ENCODE peak calls at places on chromosomes 4 and X, in four cellular contexts. M, I, H and B are unnamed samples.

GRCh38 chr4:112514449-112515277 is 1.3 kb downstream of the NEUROG2 start:
- DNase-seq in M (no peak), H (no peak), I (peak), B (peak)

GRCh38 chrX:139759637-139760036 is 51.7 kb upstream of the MCF2 start:
- DNase-seq in H (no peak), M (no peak), I (peak), B (peak)

GRCh38 chr4:79284893-79285292 is 41.0 kb downstream of the NAA11 start:
- DNase-seq in M (no peak), I (no peak), H (no peak), B (no peak)

GRCh38 chr4:18981234-18981615 is 959.7 kb upstream of the LCORL start:
- DNase-seq in H (no peak), M (no peak), I (no peak), B (no peak)

GRCh38 chr4:89379541-89380035 is 72.0 kb upstream of the GPRIN3 start:
- DNase-seq in M (no peak), H (no peak), I (no peak), B (no peak)

GRCh38 chr4:53015681-53016080 is 153.6 kb downstream of the RASL11B start:
- DNase-seq in H (peak), I (peak), M (peak), B (peak)

GRCh38 chr4:111020961-111021360 is 398.1 kb upstream of the PITX2 start:
- DNase-seq in H (no peak), I (no peak), M (no peak), B (no peak)

GRCh38 chr4:187826725-187827124 is 168.8 kb upstream of the ZFP42 start:
- DNase-seq in I (no peak), H (no peak), M (no peak), B (no peak)

GRCh38 chrX:12974797-12975669 is at the start of gene TMSB4X:
- DNase-seq in I (peak), M (peak), H (no peak), B (peak)

GRCh38 chrX:9494806-9495205 is 29.9 kb downstream of the TBL1X start:
- DNase-seq in H (no peak), I (no peak), M (peak), B (no peak)

GRCh38 chrX:23954396-23954795 is 46.6 kb downstream of the CXorf58 start:
- DNase-seq in M (no peak), H (no peak), I (no peak), B (no peak)

GRCh38 chrX:72634321-72634720 is 61.7 kb upstream of the HDAC8 start:
- DNase-seq in H (no peak), M (no peak), I (no peak), B (no peak)

DNA sequence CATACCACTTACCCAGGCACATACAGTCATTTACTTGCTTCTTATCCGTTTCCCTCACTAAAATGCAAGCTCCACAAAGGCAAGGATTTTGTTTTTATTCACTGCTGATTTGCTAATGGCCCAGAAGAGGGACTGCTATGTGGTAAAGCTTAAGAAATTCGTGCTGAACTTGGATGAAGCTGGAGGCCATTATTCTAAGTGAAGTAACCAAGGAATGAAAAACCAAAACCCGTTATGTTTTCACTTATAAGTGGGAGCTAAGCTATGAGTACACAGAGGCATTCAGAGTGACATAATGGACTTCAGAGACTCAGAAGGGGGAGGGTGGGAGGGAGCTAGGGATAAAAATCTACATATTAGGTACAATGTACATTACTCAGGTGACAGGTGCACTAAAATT is 47.2 kb downstream of the RAB33B start:
- DNase-seq in H (no peak), I (no peak), M (no peak), B (no peak)
- TF ChIP-seq CTCF in H (no peak), I (no peak), M (no peak), B (no peak)

GRCh38 chr4:26719954-26720552 is 136.2 kb downstream of the TBC1D19 start:
- DNase-seq in H (no peak), M (no peak), I (no peak), B (no peak)
- TF ChIP-seq CTCF in H (peak), M (peak), I (peak), B (peak)

GRCh38 chr4:67549123-67549522 is 3.8 kb upstream of the CENPC start:
- DNase-seq in H (no peak), I (no peak), M (no peak), B (no peak)
- TF ChIP-seq CTCF in H (no peak), I (no peak), M (no peak), B (no peak)

DNA sequence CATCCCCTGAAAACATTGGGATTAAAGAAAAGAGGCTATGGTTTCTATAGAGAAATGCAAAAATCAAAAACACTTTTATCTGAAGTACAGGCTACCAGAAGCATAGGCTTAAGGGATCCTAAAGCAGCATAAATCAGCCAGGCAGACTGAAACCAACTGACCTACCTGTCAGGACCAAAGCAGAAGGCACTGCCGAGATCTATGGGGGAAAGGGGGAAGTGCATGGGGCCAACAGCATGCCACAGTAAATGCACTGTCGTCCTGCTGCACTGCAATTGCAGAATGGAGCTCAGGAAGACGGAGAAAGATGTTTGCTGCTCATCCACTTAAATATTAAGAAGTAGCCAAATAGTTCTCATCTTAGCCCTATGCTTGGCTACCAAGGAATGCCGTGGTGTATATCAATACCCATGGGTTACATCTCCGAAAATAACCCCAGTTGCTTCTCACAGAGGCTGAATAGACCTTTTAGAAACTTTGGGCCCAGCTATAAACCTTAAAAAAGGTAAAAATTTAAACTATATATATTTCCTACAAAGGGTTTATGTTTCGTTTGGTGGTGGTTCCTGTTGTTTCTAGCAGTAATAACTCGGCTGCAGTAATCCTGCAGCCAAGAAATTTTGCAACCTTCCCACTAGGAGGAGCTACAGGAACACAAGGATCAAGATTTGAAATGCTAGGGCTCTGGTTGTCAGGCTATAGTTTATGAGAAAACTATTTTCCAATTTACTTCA is 312.2 kb upstream of the DIAPH2 start:
- DNase-seq in I (peak), M (no peak), H (peak), B (peak)
- TF ChIP-seq CTCF in I (peak), M (peak), H (peak), B (peak)

DNA sequence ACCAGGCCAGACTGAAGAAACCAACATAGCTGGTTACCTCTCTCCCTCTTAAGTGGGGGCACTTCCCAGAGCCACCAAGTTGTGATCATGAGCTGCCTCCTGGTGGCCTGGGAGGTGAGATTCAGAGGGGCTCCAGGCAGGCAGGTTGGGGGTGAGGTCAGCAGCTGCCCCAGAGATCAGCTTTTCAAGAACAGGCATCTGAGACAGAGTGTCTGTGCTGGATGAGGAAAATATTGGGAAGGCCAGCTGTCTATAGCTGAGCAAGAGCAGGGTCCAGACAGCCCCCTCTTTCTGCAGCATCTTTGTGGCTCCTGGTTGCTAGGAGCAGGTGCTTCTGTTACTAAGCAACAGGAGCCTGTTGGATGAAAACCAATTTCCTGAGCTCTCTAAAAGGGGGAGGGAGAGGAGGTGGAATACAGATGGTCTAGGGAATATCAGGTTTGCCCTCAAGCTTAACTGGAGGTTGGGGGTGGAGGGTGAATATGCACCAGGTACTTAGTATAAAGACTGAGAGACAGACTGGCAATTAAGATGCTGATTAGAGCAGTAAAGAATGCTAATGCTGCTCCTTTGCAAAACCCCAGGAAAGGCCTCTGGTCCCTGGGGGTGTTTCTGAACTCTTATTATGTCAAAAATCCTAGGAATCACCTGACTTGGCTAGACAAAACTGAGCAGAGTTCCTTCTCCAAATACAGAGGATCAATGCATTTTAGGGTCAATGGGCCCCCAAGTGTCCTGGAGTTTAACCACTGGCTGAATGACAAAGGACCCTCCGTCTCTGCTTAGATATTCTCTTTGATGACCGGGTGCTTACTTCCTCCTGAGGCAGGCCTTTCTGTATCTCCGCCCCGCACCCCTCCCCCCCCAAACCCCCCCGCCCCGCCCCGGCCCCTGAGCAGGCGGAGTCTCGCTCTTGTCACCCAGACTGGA is 21.4 kb downstream of the ZCCHC13 start:
- DNase-seq in H (no peak), I (peak), M (no peak), B (no peak)
- TF ChIP-seq CTCF in H (no peak), I (no peak), M (no peak), B (no peak)

DNA sequence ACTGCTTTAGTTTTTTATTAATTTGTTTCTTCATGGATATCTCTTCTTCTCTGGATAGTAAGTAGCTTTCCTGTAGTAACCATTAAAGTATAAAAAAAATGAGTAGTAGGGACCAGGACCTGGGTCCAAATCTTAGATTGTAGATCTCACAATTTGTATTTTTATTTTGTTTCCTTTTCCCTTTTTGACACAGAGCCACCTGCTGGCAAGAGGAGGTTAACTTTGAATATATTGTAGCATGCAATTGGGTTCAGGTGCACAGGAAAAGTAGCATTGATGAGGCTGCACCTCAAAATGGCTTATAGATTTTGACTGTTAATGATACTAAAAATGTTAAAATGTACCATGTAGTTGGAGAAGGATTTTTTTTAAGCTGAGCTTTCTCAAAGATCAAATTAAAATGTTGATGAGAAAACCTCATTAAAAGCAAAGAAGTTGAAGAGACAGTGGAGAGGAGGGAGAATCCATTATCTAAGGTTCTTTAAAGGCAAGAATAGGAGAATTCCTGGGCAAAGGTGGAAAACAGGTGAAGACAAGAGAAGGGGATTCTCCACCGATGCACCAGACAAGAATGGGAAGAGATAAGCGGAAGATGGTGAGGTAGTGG is 48.3 kb upstream of the HPGDS start:
- DNase-seq in H (no peak), M (no peak), I (peak), B (no peak)
- TF ChIP-seq CTCF in H (peak), M (peak), I (peak), B (peak)

GRCh38 chr4:38873290-38873949 is 5.8 kb downstream of the FAM114A1 start:
- DNase-seq in I (no peak), H (no peak), M (no peak), B (no peak)
- TF ChIP-seq CTCF in I (no peak), H (peak), M (no peak), B (no peak)

GRCh38 chrX:27555514-27555913 is 34.6 kb upstream of the DCAF8L2 start:
- DNase-seq in M (no peak), I (no peak), H (no peak), B (peak)
- TF ChIP-seq CTCF in M (no peak), I (peak), H (peak), B (peak)

GRCh38 chr4:10161840-10162239 is 45.2 kb upstream of the WDR1 start:
- DNase-seq in I (no peak), M (no peak), H (no peak), B (no peak)

GRCh38 chr4:10161146-10161545 is 44.5 kb upstream of the WDR1 start:
- DNase-seq in H (no peak), M (no peak), I (no peak), B (no peak)

GRCh38 chr4:10158355-10158942 is 41.9 kb upstream of the WDR1 start:
- DNase-seq in I (no peak), H (no peak), M (no peak), B (no peak)

GRCh38 chr4:10159671-10160070 is 43.1 kb upstream of the WDR1 start:
- DNase-seq in I (no peak), H (no peak), M (no peak), B (no peak)

DNA sequence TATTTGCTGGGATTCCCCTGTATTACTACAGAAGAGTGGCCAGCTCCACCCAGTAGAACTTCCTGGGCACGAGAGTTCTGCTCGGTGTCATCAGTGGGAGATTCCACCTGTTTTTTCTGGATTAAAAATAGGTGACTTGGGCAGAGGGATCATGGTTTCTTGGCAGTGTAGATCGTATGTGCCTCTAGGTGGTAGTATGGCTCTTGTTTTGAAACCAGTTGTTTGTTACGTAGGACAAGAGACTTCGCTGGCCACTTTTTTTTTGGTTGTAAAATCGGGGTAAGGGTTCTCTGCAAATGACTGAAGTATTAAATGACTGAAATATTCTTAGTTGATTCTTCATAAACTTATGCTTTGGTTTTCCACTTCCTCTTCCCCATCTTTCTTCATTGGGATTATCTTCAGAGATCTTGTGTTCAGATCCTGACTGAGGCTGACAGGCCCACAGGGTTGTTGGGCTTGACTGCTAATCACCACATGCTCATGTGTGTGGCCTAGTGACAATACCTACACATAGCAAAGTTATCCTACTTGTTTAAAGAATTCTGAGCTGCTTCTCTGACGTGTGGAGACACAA is 43.8 kb upstream of the WDR1 start:
- DNase-seq in H (no peak), M (no peak), I (peak), B (no peak)
- TF ChIP-seq CTCF in H (no peak), M (no peak), I (no peak), B (peak)